ENCODE peak calls at places on chromosomes 13 and 19, in four cellular contexts. G, Q, F and M are unnamed samples.

GRCh38 chr13:60448907-60449510 is 52.0 kb downstream of the TDRD3 start:
- DNase-seq in G (no peak), Q (peak), F (peak), M (no peak)

GRCh38 chr13:73715114-73715909 is 418.9 kb downstream of the KLF12 start:
- DNase-seq in G (no peak), Q (no peak), F (no peak), M (no peak)

GRCh38 chr19:45773384-45773783 is 4.3 kb upstream of the SIX5 start:
- DNase-seq in G (no peak), Q (no peak), F (no peak), M (no peak)

GRCh38 chr19:55206664-55207500 is 2.4 kb downstream of the PTPRH start:
- DNase-seq in G (peak), Q (peak), F (no peak), M (peak)

GRCh38 chr13:88066847-88067246 is 395.7 kb downstream of the SLITRK5 start:
- DNase-seq in G (no peak), Q (no peak), F (no peak), M (no peak)

GRCh38 chr13:103656329-103656728 is 590.1 kb upstream of the SLC10A2 start:
- DNase-seq in G (no peak), Q (no peak), F (no peak), M (no peak)

GRCh38 chr13:39503048-39503447 is 99.9 kb downstream of the LHFPL6 start:
- DNase-seq in G (no peak), Q (no peak), F (no peak), M (no peak)

GRCh38 chr13:22061806-22062391 is 391.0 kb downstream of the FGF9 start:
- DNase-seq in G (no peak), Q (no peak), F (no peak), M (no peak)

GRCh38 chr13:75699062-75699461 is 62.9 kb downstream of the LMO7 start:
- DNase-seq in G (no peak), Q (no peak), F (no peak), M (no peak)

GRCh38 chr19:28472843-28473242 is 740.1 kb downstream of the UQCRFS1 start:
- DNase-seq in G (no peak), Q (no peak), F (no peak), M (peak)

DNA sequence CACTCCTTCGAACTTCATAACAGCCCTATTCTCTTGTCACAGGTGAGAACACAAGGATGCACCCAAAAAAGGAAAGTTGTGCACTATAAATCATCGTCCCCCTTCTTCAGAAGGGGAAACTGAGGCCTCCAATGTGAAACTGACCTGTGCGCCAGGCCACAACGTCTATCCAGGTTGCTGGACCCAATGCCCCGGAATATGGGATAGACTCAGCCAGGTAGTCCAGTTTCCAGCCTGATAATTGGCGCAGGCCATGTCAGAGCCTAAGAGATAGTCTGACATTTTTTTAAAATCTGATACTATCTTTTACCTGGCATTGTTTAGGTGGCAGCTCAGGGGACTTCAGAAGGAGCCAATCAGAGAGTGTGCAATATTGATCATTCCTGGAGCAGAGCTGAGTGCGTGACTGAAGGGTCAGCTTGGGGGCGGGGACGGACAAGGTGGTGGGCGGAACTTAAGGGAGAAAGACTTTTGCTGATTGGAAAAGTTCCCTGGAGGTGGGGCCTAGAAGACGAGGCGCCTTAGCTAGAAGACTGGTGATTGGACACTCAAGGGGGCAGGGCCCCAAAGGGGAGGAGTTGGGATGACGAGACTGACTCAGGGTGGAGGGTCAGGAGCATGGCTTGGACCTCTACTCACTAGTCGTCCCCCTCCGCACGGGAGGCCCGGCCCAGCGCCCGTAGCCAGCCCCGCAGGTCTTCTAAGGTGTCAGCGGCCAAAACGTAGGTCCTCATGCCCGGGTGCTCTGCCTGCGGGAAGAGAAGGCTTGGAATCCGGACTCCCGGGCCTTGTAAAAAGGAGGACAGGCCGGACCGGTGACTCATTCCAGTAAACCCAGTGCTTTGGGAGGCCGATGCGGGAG is 8.5 kb downstream of the PLEKHA4 start:
- DNase-seq in G (no peak), Q (no peak), F (no peak), M (no peak)
- H3K4me3 ChIP-seq in G (no peak), Q (no peak), F (no peak), M (no peak)

GRCh38 chr13:46667687-46668281 is 114.8 kb downstream of the LRCH1 start:
- DNase-seq in G (no peak), Q (peak), F (no peak), M (no peak)
- H3K4me3 ChIP-seq in G (peak), Q (peak), F (no peak), M (no peak)

DNA sequence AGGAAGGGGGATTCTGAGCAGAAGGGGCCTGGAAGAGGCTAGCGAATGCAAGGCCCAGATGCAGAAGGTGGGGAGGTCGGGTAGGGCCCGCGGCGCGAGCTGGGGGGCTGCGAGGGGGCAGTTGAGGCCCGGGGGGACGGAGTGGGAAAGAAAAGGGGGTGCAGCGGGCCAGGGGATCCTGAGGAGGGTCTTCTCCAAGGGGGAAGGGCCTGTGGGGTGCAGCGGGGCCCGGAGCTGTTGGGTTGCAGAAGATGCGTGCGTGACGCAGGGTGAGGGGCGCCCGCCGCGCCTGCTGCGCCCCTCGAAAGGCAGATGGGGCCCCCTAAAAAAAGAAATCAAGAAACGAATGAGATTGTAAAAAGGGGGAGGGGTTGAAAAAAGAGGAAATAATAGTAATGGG is 313 bp downstream of the ZNF541 start:
- DNase-seq in G (no peak), Q (no peak), F (no peak), M (no peak)
- H3K4me3 ChIP-seq in G (peak), Q (no peak), F (no peak), M (no peak)

GRCh38 chr13:28429685-28430290 is 65.1 kb downstream of the FLT1 start:
- DNase-seq in G (no peak), Q (no peak), F (peak), M (no peak)
- H3K4me3 ChIP-seq in G (no peak), Q (no peak), F (no peak), M (no peak)

DNA sequence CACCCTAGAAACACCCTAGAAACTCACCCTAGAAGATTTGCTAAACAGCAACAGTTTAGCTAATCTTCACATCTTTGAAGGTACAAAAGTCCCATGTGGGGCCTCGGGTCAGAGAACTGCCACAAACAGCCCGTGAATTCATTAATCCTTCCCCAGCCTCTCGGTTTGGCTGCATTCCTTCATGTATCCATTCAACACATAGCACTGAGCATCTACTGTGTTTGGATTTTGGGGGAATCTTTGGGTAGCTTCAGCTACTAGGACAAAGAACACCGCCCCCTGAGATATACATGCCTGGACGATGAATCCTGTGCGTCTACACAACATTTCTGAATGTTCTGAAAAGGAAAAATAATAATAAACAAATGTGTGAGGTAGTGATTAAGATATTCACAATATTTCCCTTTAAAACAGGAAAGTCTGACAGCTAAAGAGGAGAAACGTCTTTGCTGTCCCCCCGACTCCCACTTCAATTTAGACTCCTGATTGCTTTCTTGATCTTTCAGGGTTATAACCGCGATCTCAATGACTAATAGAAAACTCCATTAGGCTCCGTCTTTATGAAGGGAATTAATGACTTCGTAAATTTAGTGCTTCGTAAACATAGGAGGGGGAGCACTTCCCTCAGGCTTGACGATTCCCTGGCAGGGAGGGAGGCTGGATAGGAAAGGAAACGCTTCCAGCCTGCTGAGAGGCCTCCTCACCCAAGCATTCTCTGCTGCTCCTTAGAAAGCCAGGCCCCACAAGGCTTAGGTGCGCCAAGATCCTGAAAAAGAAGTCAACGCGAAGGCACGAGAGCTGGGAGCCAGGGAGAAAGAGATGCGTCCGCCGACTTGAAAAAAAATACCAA is 63.7 kb downstream of the ALOX5AP start:
- DNase-seq in G (no peak), Q (no peak), F (no peak), M (no peak)
- H3K4me3 ChIP-seq in G (no peak), Q (no peak), F (no peak), M (no peak)

GRCh38 chr19:50567882-50568281 is 353 bp downstream of the LRRC4B start:
- DNase-seq in G (no peak), Q (no peak), F (no peak), M (no peak)
- H3K4me3 ChIP-seq in G (peak), Q (no peak), F (no peak), M (no peak)

GRCh38 chr19:8684001-8684902 is 14.3 kb downstream of the ACTL9 start:
- DNase-seq in G (no peak), Q (no peak), F (no peak), M (no peak)

GRCh38 chr19:8682931-8683330 is 15.7 kb downstream of the ACTL9 start:
- DNase-seq in G (no peak), Q (no peak), F (no peak), M (no peak)

GRCh38 chr19:8680676-8681344 is 17.8 kb downstream of the ACTL9 start:
- DNase-seq in G (no peak), Q (no peak), F (no peak), M (no peak)

GRCh38 chr19:8682472-8682871 is 16.1 kb downstream of the ACTL9 start:
- DNase-seq in G (no peak), Q (no peak), F (no peak), M (no peak)

DNA sequence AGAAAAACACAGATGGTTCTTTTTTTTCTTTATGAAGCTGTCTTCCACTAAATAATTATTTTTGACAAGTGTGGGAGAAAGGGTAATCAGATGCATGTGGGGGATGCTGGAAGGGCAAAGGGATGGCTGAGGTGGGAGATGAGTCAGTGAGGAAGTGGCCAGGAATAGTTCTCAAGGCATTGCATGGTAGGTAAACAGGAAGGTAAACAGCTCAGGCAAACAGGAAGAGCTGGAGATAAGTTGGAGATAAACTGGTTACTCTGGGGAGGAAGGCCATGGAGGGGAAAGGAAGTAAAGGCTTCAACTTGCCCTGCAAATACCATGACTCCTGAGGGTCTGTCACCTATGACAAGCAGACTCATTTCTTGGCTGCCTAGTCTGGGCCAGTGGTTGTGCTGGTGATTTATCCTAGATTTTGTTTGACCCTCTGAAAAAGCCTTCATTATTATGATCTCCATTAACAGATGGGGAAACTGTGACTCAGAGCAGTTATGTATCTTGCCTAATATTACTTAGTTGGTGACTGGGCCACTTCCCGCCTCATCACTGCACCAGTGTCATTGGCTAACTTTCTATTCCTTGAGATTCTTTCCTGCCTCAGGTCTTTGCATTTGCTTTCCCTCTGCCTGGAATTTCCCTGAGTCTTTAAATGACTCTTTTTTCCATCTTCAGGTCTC is 17.1 kb downstream of the ACTL9 start:
- DNase-seq in G (no peak), Q (no peak), F (no peak), M (no peak)
- H3K4me3 ChIP-seq in G (no peak), Q (no peak), F (no peak), M (no peak)

DNA sequence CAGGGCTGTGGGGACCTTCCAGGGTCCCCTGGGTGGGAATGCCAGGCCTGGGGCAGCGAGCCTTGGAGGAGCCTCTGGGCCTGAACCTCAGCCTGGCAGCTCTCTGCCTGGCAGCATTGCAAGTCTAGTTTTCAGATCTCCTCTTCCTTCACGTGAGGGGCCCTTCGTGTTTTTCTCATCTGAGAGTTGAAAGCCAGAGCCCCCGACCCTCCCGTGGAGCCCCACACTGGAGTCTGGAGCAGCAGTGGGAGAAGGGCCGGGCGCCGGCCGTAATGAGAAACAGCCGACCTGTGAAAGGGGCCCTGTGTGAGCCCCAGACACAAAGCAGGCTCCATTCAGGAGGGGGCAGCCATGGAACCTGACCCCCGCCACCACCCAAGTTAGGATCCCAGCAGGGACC is 19.3 kb downstream of the TMED1 start:
- DNase-seq in G (no peak), Q (no peak), F (no peak), M (no peak)
- H3K4me3 ChIP-seq in G (peak), Q (peak), F (no peak), M (no peak)

GRCh38 chr19:18610556-18611326 is 1.9 kb upstream of the TMEM59L start:
- DNase-seq in G (no peak), Q (no peak), F (no peak), M (no peak)
- H3K4me3 ChIP-seq in G (no peak), Q (no peak), F (peak), M (no peak)